ENCODE peak calls at places on chromosomes 12 and 14, in eight cellular contexts. W is head of caudate nucleus; C is RKO; U is lower leg skin; N is stimulated activated CD4-positive, alpha-beta T cell treated with anti-CD3 and anti-CD28 coated beads, Interleukin-4, amount 100 ng/mL, for 24 hours; T is activated T-cell treated with anti-CD3 and anti-CD28 coated beads for 1 hour; B is NCI-H1092 treated with DMSO at 0.1 percent for 48 hours; L is MG63. H is an unnamed sample.

GRCh38 chr14:91395466-91395865 is 22.2 kb downstream of the CCDC88C start:
- DNase-seq in U (no peak), N (no peak), T (no peak), W (no peak), B (no peak), C (no peak), L (no peak), H (no peak)

GRCh38 chr12:46676797-46677520 is 148.8 kb downstream of the SLC38A4 start:
- DNase-seq in N (no peak), C (no peak), W (no peak), B (no peak), T (no peak), U (peak; percentile 51), L (peak; percentile 50), H (no peak)

GRCh38 chr12:80101126-80101525 is 1.8 kb downstream of the OTOGL start:
- DNase-seq in C (no peak), T (no peak), U (no peak), N (no peak), L (no peak), B (no peak), W (no peak), H (no peak)

GRCh38 chr12:79901506-79901905 is 33.4 kb downstream of the PPP1R12A start:
- DNase-seq in L (no peak), C (no peak), U (no peak), T (no peak), N (no peak), W (no peak), B (no peak), H (no peak)

GRCh38 chr14:75928587-75929230 is 53.1 kb downstream of the TGFB3 start:
- DNase-seq in U (no peak), N (no peak), L (no peak), T (no peak), C (no peak), W (no peak), B (no peak), H (peak; percentile 43)

GRCh38 chr12:42696424-42697149 is 107.0 kb upstream of the PRICKLE1 start:
- DNase-seq in N (no peak), T (no peak), U (peak; percentile 83), B (no peak), W (no peak), L (peak; percentile 48), C (no peak), H (no peak)

GRCh38 chr12:69837191-69838085 is 12.4 kb downstream of the MYRFL start:
- DNase-seq in N (no peak), L (no peak), U (no peak), B (no peak), T (no peak), W (no peak), C (no peak), H (peak; percentile 91)

GRCh38 chr12:107843351-107844311 is 69.1 kb downstream of the ASCL4 start:
- DNase-seq in B (no peak), W (no peak), U (no peak), C (no peak), T (no peak), N (no peak), L (no peak), H (no peak)

GRCh38 chr14:28536889-28537288 is 229.7 kb upstream of the FOXG1 start:
- DNase-seq in C (no peak), U (no peak), N (no peak), T (no peak), B (no peak), L (no peak), W (no peak), H (no peak)

GRCh38 chr12:111607239-111607638 is 8.1 kb upstream of the ATXN2 start:
- DNase-seq in W (no peak), L (no peak), T (no peak), B (no peak), C (no peak), U (no peak), N (no peak), H (peak; percentile 16)

GRCh38 chr12:632102-632696 is 31.0 kb downstream of the NINJ2 start:
- DNase-seq in B (no peak), T (no peak), L (peak; percentile 68), N (no peak), C (peak; percentile 35), U (no peak), W (no peak), H (peak; percentile 89)

GRCh38 chr12:42222724-42223123 is 15.3 kb downstream of the YAF2 start:
- DNase-seq in T (no peak), U (no peak), L (no peak), B (no peak), C (no peak), N (no peak), W (no peak), H (no peak)

GRCh38 chr12:75592638-75593335 is 81.4 kb upstream of the KRR1 start:
- DNase-seq in W (no peak), U (no peak), N (no peak), L (no peak), T (no peak), C (no peak), B (no peak), H (no peak)

GRCh38 chr14:89621009-89621421 is 204.0 kb upstream of the FOXN3 start:
- DNase-seq in W (no peak), T (peak; percentile 27), L (no peak), B (no peak), N (peak; percentile 66), U (no peak), C (no peak), H (no peak)

GRCh38 chr12:108704527-108704926 is 26.8 kb downstream of the CORO1C start:
- DNase-seq in U (no peak), T (no peak), L (no peak), N (no peak), C (no peak), B (no peak), W (no peak), H (no peak)

GRCh38 chr14:92599786-92600185 is 86.2 kb downstream of the RIN3 start:
- DNase-seq in W (no peak), U (no peak), N (no peak), C (no peak), L (peak; percentile 22), T (no peak), B (no peak), H (peak; percentile 42)

GRCh38 chr14:23056956-23057756 is at the start of gene CDH24:
- DNase-seq in U (peak; percentile 47), L (peak; percentile 76), W (peak; percentile 72), B (no peak), T (peak; percentile 55), N (peak; percentile 69), C (peak; percentile 63), H (peak; percentile 51)

GRCh38 chr14:68809524-68809923 is 16.7 kb upstream of the ZFP36L1 start:
- DNase-seq in B (no peak), U (no peak), C (no peak), T (no peak), N (no peak), L (no peak), W (no peak), H (no peak)

GRCh38 chr14:95021588-95021987 is 135.7 kb downstream of the DICER1 start:
- DNase-seq in N (no peak), B (no peak), L (no peak), C (peak; percentile 8), U (no peak), T (no peak), W (no peak), H (no peak)

GRCh38 chr12:123075591-123076171 is 75.2 kb downstream of the PITPNM2 start:
- DNase-seq in N (peak; percentile 78), C (no peak), U (no peak), B (no peak), T (peak; percentile 55), L (no peak), W (no peak), H (no peak)

GRCh38 chr14:97866186-97866585 is 1069.0 kb downstream of the VRK1 start:
- DNase-seq in B (no peak), U (no peak), L (no peak), C (no peak), W (no peak), N (no peak), T (no peak), H (no peak)

GRCh38 chr12:67625004-67625403 is 23.5 kb upstream of the DYRK2 start:
- DNase-seq in L (no peak), B (no peak), W (no peak), U (no peak), N (no peak), T (no peak), C (no peak), H (peak; percentile 79)

GRCh38 chr14:104680806-104681688 is 8.4 kb upstream of the INF2 start:
- DNase-seq in B (no peak), W (peak; percentile 84), C (peak; percentile 67), U (peak; percentile 73), T (no peak), N (no peak), L (peak; percentile 82), H (peak; percentile 46)

GRCh38 chr14:59189822-59190368 is 1.4 kb downstream of the DAAM1 start:
- DNase-seq in C (peak; percentile 90), N (peak; percentile 73), T (peak; percentile 49), U (peak; percentile 87), W (peak; percentile 73), B (peak; percentile 88), L (peak; percentile 71), H (peak; percentile 92)

GRCh38 chr14:53327716-53328115 is 174.6 kb upstream of the DDHD1 start:
- DNase-seq in T (no peak), L (peak; percentile 31), W (no peak), U (no peak), C (peak; percentile 28), B (no peak), N (no peak), H (no peak)

GRCh38 chr14:59177229-59177628 is 11.2 kb upstream of the DAAM1 start:
- DNase-seq in U (no peak), B (no peak), W (no peak), C (no peak), N (no peak), T (no peak), L (no peak), H (no peak)

GRCh38 chr12:69274861-69275260 is 35.5 kb downstream of the CPSF6 start:
- DNase-seq in T (no peak), U (no peak), L (no peak), W (no peak), N (no peak), B (no peak), C (no peak), H (no peak)

GRCh38 chr12:42868291-42868690 is 278.7 kb upstream of the PRICKLE1 start:
- DNase-seq in C (no peak), N (no peak), W (no peak), L (no peak), T (no peak), B (no peak), U (no peak), H (no peak)

GRCh38 chr12:124919646-124920352 is 5.3 kb upstream of the UBC start:
- DNase-seq in T (no peak), U (no peak), B (no peak), N (peak; percentile 73), L (no peak), W (peak; percentile 53), C (peak; percentile 93), H (peak; percentile 77)

GRCh38 chr12:27477049-27477448 is 30.5 kb downstream of the SMCO2 start:
- DNase-seq in L (no peak), N (no peak), T (no peak), U (no peak), C (no peak), W (no peak), B (no peak), H (no peak)

GRCh38 chr12:18747960-18748359 is 10.0 kb downstream of the CAPZA3 start:
- DNase-seq in U (no peak), N (no peak), B (no peak), C (no peak), T (no peak), L (peak; percentile 59), W (no peak), H (no peak)

GRCh38 chr14:76551116-76551515 is 175.2 kb downstream of the ESRRB start:
- DNase-seq in U (no peak), N (no peak), B (no peak), W (no peak), L (no peak), T (no peak), C (no peak), H (no peak)

GRCh38 chr12:114764516-114764915 is 80.5 kb upstream of the TBX3 start:
- DNase-seq in U (no peak), N (no peak), W (no peak), B (no peak), L (no peak), T (no peak), C (no peak), H (peak; percentile 15)

GRCh38 chr14:71551291-71551955 is 380.8 kb upstream of the RGS6 start:
- DNase-seq in N (no peak), T (no peak), L (no peak), W (no peak), B (no peak), U (no peak), C (no peak), H (no peak)

H was measured in SK-MEL-5.